ENCODE peak calls at places on chromosomes 7 and 10, in eight cellular contexts. F, A, G, E, Y, O, W and C are unnamed samples.

GRCh38 chr7:106031271-106032029 is 68.4 kb downstream of the CDHR3 start:
- DNase-seq in Y (no peak), E (no peak), G (no peak), F (no peak), O (no peak), A (no peak), W (peak; percentile 22), C (peak; percentile 29)

GRCh38 chr7:40944981-40945585 is 757.8 kb downstream of the INHBA start:
- DNase-seq in A (no peak), W (no peak), F (no peak), Y (no peak), E (no peak), O (no peak), G (no peak), C (no peak)

GRCh38 chr10:1151071-1152033 is 95.2 kb downstream of the WDR37 start:
- DNase-seq in O (no peak), A (no peak), E (peak; percentile 41), Y (no peak), F (no peak), W (no peak), G (no peak), C (no peak)

GRCh38 chr7:84085147-84085546 is 109.4 kb downstream of the SEMA3A start:
- DNase-seq in F (peak; percentile 60), Y (no peak), A (no peak), O (no peak), E (no peak), W (no peak), G (no peak), C (peak; percentile 80)

GRCh38 chr7:108515013-108515412 is 10.9 kb downstream of the PNPLA8 start:
- DNase-seq in Y (no peak), A (no peak), F (no peak), G (no peak), W (no peak), O (no peak), E (no peak), C (peak; percentile 67)

GRCh38 chr10:3238115-3238871 is 65.7 kb upstream of the PITRM1 start:
- DNase-seq in E (no peak), W (no peak), O (no peak), Y (no peak), A (no peak), G (no peak), F (no peak), C (no peak)

GRCh38 chr10:98074315-98074911 is 44.0 kb upstream of the CRTAC1 start:
- DNase-seq in O (no peak), E (no peak), F (peak; percentile 19), A (no peak), W (no peak), Y (peak; percentile 56), G (no peak), C (peak; percentile 17)

GRCh38 chr7:155466814-155467675 is 9.1 kb downstream of the EN2 start:
- DNase-seq in F (no peak), Y (peak; percentile 94), A (no peak), E (no peak), G (peak; percentile 26), W (no peak), O (no peak), C (no peak)

GRCh38 chr10:52956861-52957260 is 184.3 kb upstream of the MBL2 start:
- DNase-seq in G (no peak), F (no peak), W (no peak), Y (no peak), E (no peak), A (no peak), O (no peak), C (peak; percentile 22)

GRCh38 chr7:149686001-149686400 is 87.4 kb downstream of the ZNF467 start:
- DNase-seq in A (no peak), O (no peak), W (no peak), Y (no peak), E (no peak), F (no peak), G (no peak), C (peak; percentile 68)

GRCh38 chr10:30493609-30494530 is 59.9 kb downstream of the MAP3K8 start:
- DNase-seq in F (peak; percentile 53), O (no peak), Y (no peak), E (no peak), A (no peak), W (peak; percentile 55), G (no peak), C (peak; percentile 43)

GRCh38 chr10:109166935-109167334 is 756.4 kb downstream of the XPNPEP1 start:
- DNase-seq in F (peak; percentile 13), W (no peak), Y (no peak), E (no peak), G (no peak), A (no peak), O (no peak), C (peak; percentile 6)

GRCh38 chr7:106788637-106789036 is 76.4 kb upstream of the PIK3CG start:
- DNase-seq in F (no peak), A (no peak), W (no peak), G (peak; percentile 26), Y (no peak), E (no peak), O (no peak), C (no peak)

GRCh38 chr10:99551158-99551557 is 18.4 kb downstream of the NKX2-3 start:
- DNase-seq in Y (peak; percentile 31), G (no peak), A (no peak), E (no peak), F (peak; percentile 97), O (peak; percentile 25), W (no peak), C (peak; percentile 38)

GRCh38 chr7:17142831-17143541 is 155.5 kb upstream of the AHR start:
- DNase-seq in G (no peak), Y (no peak), A (no peak), W (no peak), F (peak; percentile 22), O (no peak), E (no peak), C (peak; percentile 16)

GRCh38 chr10:35063837-35064454 is 26.2 kb downstream of the CUL2 start:
- DNase-seq in G (no peak), A (no peak), O (no peak), F (no peak), Y (no peak), W (no peak), E (no peak), C (no peak)

GRCh38 chr10:6047326-6047611 is 14.9 kb downstream of the IL2RA start:
- DNase-seq in W (no peak), Y (no peak), A (no peak), G (no peak), F (no peak), E (no peak), O (no peak), C (no peak)

GRCh38 chr10:76111404-76111803 is 680.0 kb downstream of the LRMDA start:
- DNase-seq in W (no peak), G (no peak), A (no peak), Y (no peak), F (no peak), O (no peak), E (no peak), C (no peak)
- H3K9me3 ChIP-seq in W (no peaks in the 10 kb centered on the region), G (no peaks in the 10 kb centered on the region), A (no peaks in the 10 kb centered on the region), Y (no peaks in the 10 kb centered on the region), F (no peaks in the 10 kb centered on the region), O (no peaks in the 10 kb centered on the region), E (no peaks in the 10 kb centered on the region), C (no peaks in the 10 kb centered on the region)

DNA sequence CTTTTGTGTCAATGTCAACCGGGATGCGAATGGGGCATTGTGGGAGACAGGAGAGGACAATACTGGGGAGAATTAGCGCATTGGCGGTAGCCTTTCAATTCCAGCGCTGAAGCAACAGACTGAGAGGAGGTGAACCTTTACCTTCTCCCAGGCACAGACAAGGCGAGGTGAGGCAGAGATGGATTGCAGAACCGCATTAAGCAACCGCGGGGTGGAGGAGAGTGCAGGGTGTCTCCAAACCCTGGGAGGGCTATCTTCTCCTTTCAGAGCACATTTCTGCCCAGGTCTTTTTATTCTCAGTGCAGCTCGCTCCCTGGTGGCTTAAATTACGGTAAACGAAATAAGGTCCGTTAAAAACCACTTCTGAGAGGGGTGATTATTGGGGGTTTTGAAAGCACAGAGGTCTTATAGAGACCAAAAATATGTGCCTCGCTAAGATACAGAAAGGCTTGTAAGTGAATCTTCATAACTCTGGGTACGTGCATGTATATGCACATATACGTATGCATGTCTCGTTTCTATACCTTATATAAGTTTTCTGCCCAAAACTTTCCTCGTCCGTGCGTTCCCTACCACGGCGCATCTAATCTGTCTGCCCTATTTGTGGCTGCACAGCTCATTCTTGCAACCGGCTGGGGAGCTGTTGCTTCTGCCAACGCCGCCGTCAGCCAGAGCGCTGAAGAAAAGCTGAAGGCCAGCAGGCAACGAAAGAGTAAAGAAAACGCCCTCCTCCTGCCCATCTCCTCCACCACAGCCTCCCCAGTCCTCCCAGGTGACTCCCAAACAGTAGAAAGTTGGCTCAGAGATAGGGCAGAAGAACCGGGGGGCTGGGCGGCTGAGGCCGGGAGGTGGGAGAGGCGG is 915 bp upstream of the ZNF804B start:
- DNase-seq in O (no peak), A (no peak), Y (peak; percentile 71), F (no peak), G (no peak), E (no peak), W (peak; percentile 51), C (no peak)
- H3K4me3 ChIP-seq in O (no peak overlapping the region), A (peak overlapping the region; percentile 37), Y (peak overlapping the region; percentile 52), F (peak overlapping the region; percentile 67), G (no peak overlapping the region), E (peak overlapping the region; percentile 8), W (peak overlapping the region; percentile 51), C (no peak overlapping the region)

GRCh38 chr10:71832967-71833366 is 18.1 kb downstream of the PSAP start:
- DNase-seq in O (no peak), A (no peak), W (no peak), F (no peak), Y (no peak), E (no peak), G (no peak), C (no peak)
- H3K4me1 ChIP-seq in O (peaks cover 29% of the 10 kb centered on the region), A (peaks cover 12% of the 10 kb centered on the region), W (peaks cover 22% of the 10 kb centered on the region), F (peaks cover 32% of the 10 kb centered on the region), Y (peaks cover 24% of the 10 kb centered on the region), E (peaks cover 32% of the 10 kb centered on the region), G (peaks cover 14% of the 10 kb centered on the region), C (peaks cover 16% of the 10 kb centered on the region)

GRCh38 chr7:63027075-63027474 is 971.6 kb upstream of the ZNF722 start:
- DNase-seq in O (no peak), A (no peak), W (no peak), F (no peak), Y (no peak), G (no peak), E (no peak), C (no peak)

GRCh38 chr7:63024446-63024845 is 974.2 kb upstream of the ZNF722 start:
- DNase-seq in E (no peak), G (no peak), A (no peak), O (no peak), Y (no peak), W (no peak), F (no peak), C (no peak)

GRCh38 chr7:63028376-63029206 is 970.1 kb upstream of the ZNF722 start:
- DNase-seq in Y (no peak), A (no peak), F (no peak), E (no peak), W (no peak), G (no peak), O (no peak), C (no peak)

GRCh38 chr7:63023182-63023787 is 975.4 kb upstream of the ZNF722 start:
- DNase-seq in F (no peak), Y (no peak), G (no peak), O (no peak), W (no peak), E (no peak), A (no peak), C (no peak)

DNA sequence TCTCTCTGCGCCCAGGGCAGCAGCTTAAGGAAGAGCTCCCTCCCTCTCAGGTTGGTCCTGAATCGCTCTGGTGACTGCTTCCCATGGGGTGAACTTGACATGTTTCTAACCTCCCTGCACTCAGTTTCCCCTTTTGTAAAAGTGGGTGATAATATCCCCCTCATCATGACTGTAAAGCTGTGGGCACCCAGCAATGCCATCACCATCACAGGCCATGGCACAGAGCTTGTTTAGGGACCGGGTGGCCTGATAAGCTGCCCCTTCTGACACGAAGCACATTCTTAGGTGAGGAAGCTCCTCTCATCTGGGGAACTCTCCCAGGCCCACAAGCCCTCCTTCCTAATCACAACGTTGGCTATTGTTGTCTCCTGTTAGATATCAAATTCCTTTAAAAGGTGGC is 972.8 kb upstream of the ZNF722 start:
- DNase-seq in O (no peak), W (no peak), E (no peak), Y (no peak), G (no peak), F (no peak), A (no peak), C (no peak)
- H3K9me3 ChIP-seq in O (peaks cover 17% of the 10 kb centered on the region), W (peaks cover 3% of the 10 kb centered on the region), E (no peaks in the 10 kb centered on the region), Y (peaks cover 79% of the 10 kb centered on the region), G (no peaks in the 10 kb centered on the region), F (peaks cover 36% of the 10 kb centered on the region), A (peaks cover 75% of the 10 kb centered on the region), C (no peaks in the 10 kb centered on the region)